ENCODE peak calls at places on chromosome 9, in ten cellular contexts. V is endothelial cell of umbilical vein, L is stomach, N is H1, O is transverse colon, U is sigmoid colon, J is K562, I is upper lobe of left lung, X is spleen, Z is esophagus muscularis mucosa. S is an unnamed sample.

GRCh38 chr9:738209-738915 is 103.1 kb upstream of the DMRT1 start:
- DNase-seq in L (no peak), U (peak; percentile 93), V (no peak), X (no peak), O (peak; percentile 41), J (no peak), I (no peak), Z (no peak), N (no peak), S (peak; percentile 64)

GRCh38 chr9:36091028-36091953 is 45.2 kb upstream of the GLIPR2 start:
- DNase-seq in I (no peak), Z (no peak), X (no peak), J (no peak), L (peak; percentile 57), U (no peak), O (peak; percentile 74), V (peak; percentile 83), N (no peak), S (peak; percentile 46)

GRCh38 chr9:137679249-137679648 is 60.4 kb downstream of the EHMT1 start:
- DNase-seq in N (peak; percentile 58), U (no peak), Z (no peak), V (peak; percentile 26), I (no peak), L (no peak), J (no peak), O (no peak), X (peak; percentile 66), S (no peak)

GRCh38 chr9:112112519-112112918 is 62.6 kb downstream of the SUSD1 start:
- DNase-seq in U (no peak), N (no peak), J (no peak), L (no peak), I (no peak), V (peak; percentile 74), Z (no peak), O (no peak), X (no peak), S (no peak)

GRCh38 chr9:91775011-91775707 is 174.9 kb downstream of the ROR2 start:
- DNase-seq in I (no peak), O (peak; percentile 76), J (peak; percentile 79), U (peak; percentile 87), V (peak; percentile 36), L (peak; percentile 80), X (peak; percentile 83), N (peak; percentile 36), Z (no peak), S (peak; percentile 66)

GRCh38 chr9:87227456-87227855 is 270.2 kb upstream of the DAPK1 start:
- DNase-seq in Z (no peak), V (no peak), X (no peak), J (no peak), N (no peak), O (no peak), U (no peak), I (no peak), L (no peak), S (no peak)

GRCh38 chr9:98095401-98095800 is 23.6 kb downstream of the TRIM14 start:
- DNase-seq in O (peak; percentile 7), L (no peak), V (no peak), U (no peak), J (no peak), N (no peak), Z (no peak), I (no peak), X (no peak), S (no peak)

GRCh38 chr9:96150324-96151023 is 151.5 kb downstream of the HSD17B3 start:
- DNase-seq in Z (no peak), J (no peak), N (no peak), U (peak; percentile 32), X (no peak), V (no peak), I (no peak), O (peak; percentile 46), L (peak; percentile 75), S (no peak)

GRCh38 chr9:89603629-89604462 is 966 bp upstream of the GADD45G start:
- DNase-seq in N (peak; percentile 86), Z (no peak), L (peak; percentile 81), U (peak; percentile 88), O (peak; percentile 81), I (peak; percentile 89), J (peak; percentile 42), X (peak; percentile 86), V (peak; percentile 32), S (peak; percentile 69)

GRCh38 chr9:16499866-16500265 is 370.6 kb downstream of the BNC2 start:
- DNase-seq in U (no peak), I (no peak), O (no peak), J (no peak), L (no peak), N (no peak), X (no peak), Z (no peak), V (no peak), S (no peak)

GRCh38 chr9:70020217-70020616 is 23.4 kb upstream of the MAMDC2 start:
- DNase-seq in V (no peak), I (no peak), U (no peak), O (no peak), X (no peak), J (no peak), Z (no peak), N (no peak), L (no peak), S (no peak)

GRCh38 chr9:124394167-124394566 is 21.1 kb downstream of the PSMB7 start:
- DNase-seq in V (no peak), L (no peak), Z (no peak), O (no peak), N (no peak), J (no peak), I (no peak), X (no peak), U (no peak), S (no peak)

GRCh38 chr9:15711531-15712295 is 158.9 kb downstream of the CCDC171 start:
- DNase-seq in O (no peak), Z (no peak), L (no peak), X (no peak), V (no peak), N (no peak), I (no peak), J (no peak), U (no peak), S (no peak)

GRCh38 chr9:37119907-37120839 is at the start of gene ZCCHC7:
- DNase-seq in I (peak; percentile 98), X (peak; percentile 99), N (peak; percentile 80), L (peak; percentile 96), J (peak; percentile 99), Z (peak; percentile 99), O (peak; percentile 98), V (peak; percentile 94), U (peak; percentile 98), S (peak; percentile 93)
- TF ChIP-seq POLR2AphosphoS5 in I (peak; percentile 84), X (peak; percentile 99), N (peak; percentile 73), L (peak; percentile 74), J (peak; percentile 86), Z (peak; percentile 94), O (peak; percentile 95), V (peak; percentile 41), U (peak; percentile 91), S (peak; percentile 88)

GRCh38 chr9:19619221-19619620 is 169.6 kb downstream of the SLC24A2 start:
- DNase-seq in J (no peak), N (no peak), O (no peak), L (no peak), I (no peak), V (no peak), U (no peak), Z (no peak), X (no peak), S (no peak)
- H3K27me3 ChIP-seq in J (no peaks in the 10 kb centered on the region), N (no peaks in the 10 kb centered on the region), O (no peaks in the 10 kb centered on the region), L (no peaks in the 10 kb centered on the region), I (no peaks in the 10 kb centered on the region), V (no peaks in the 10 kb centered on the region), U (no peaks in the 10 kb centered on the region), Z (no peaks in the 10 kb centered on the region), X (no peaks in the 10 kb centered on the region), S (no peaks in the 10 kb centered on the region)

DNA sequence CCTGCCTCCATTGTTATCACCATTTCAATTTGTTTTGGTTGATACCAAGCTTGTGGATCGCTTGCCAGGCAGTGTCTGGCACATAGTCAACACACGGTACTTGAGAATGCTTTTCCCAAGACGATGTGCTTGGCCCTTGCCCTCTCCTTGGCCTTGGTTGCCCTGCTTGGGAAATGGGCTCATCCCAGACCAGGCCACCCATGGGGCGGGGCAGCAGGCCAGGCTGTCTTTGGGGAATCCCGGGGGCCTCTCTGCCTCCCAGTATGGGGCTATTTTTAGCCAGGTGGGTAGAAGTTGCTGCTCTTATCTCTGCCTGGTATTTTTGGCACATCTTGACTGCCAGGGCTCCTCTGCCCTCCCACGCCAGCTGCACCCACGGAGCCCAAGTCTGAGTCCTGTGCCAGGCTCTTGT is 49.9 kb downstream of the LMX1B start:
- DNase-seq in I (no peak), U (no peak), V (peak; percentile 8), O (no peak), X (no peak), Z (no peak), L (peak; percentile 70), N (no peak), J (no peak), S (no peak)
- TF ChIP-seq POLR2A in I (no peak), U (no peak), V (no peak), O (no peak), X (no peak), Z (no peak), L (no peak), N (no peak), J (no peak), S (no peak)

DNA sequence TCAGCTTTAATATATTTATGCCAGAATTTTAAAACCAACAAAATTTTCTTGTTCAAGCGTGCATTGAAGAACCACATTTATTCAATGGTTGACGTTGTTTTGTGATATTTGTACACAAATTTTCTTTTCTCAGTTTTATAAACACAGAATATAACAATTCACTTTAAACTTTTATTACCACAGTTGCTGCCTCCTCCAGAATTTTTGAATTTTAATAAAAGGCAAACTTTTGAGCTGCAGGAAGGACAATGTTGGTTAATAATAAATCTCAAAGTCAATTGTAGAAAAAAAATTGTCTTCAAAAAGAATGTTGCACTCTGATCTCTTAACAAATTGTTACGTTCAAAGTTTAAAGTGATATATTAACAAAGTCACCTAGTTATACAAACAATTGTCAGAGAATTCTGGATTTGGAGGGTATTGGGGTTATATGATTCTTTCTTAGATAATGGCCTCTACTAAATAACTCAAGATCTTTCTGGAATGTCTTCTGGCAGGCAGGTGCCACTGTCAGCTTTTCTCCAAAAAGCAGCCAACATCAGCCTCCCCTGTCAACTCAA is 60.5 kb downstream of the BAAT start:
- DNase-seq in X (no peak), L (no peak), I (no peak), U (no peak), O (no peak), Z (no peak), V (no peak), J (no peak), N (no peak), S (no peak)
- TF ChIP-seq POLR2AphosphoS5 in X (no peak), L (no peak), I (no peak), U (no peak), O (no peak), Z (no peak), V (no peak), J (no peak), N (no peak), S (no peak)